ENCODE peak calls at places on chromosome 20, in five cellular contexts. B, L, V, C and Y are unnamed samples.
A peak's percentile ranks its signal among the peaks of the same experiment; 100 is the strongest.

GRCh38 chr20:42530855-42531674 is 658.6 kb downstream of the PTPRT start:
- DNase-seq in B (no peak), L (no peak), V (no peak), C (peak; percentile 35), Y (peak; percentile 54)

GRCh38 chr20:44616604-44616964 is 34.2 kb downstream of the PKIG start:
- DNase-seq in B (no peak), L (peak; percentile 46), V (no peak), C (no peak), Y (no peak)

GRCh38 chr20:41364236-41364855 is 2.3 kb downstream of the EMILIN3 start:
- DNase-seq in B (no peak), L (no peak), V (no peak), C (no peak), Y (no peak)

GRCh38 chr20:46999821-47000465 is 105.3 kb downstream of the EYA2 start:
- DNase-seq in B (no peak), L (no peak), V (no peak), C (no peak), Y (no peak)

GRCh38 chr20:13041574-13042457 is 33.0 kb downstream of the SPTLC3 start:
- DNase-seq in B (no peak), L (no peak), V (no peak), C (no peak), Y (no peak)

GRCh38 chr20:13563854-13564253 is 74.9 kb downstream of the TASP1 start:
- DNase-seq in B (no peak), L (no peak), V (no peak), C (no peak), Y (no peak)

GRCh38 chr20:7180261-7181045 is 413.0 kb downstream of the BMP2 start:
- DNase-seq in B (no peak), L (no peak), V (no peak), C (no peak), Y (no peak)

GRCh38 chr20:25087186-25087929 is 5.4 kb upstream of the VSX1 start:
- DNase-seq in B (no peak), L (no peak), V (no peak), C (no peak), Y (no peak)

GRCh38 chr20:62615750-62616251 is 26.5 kb upstream of the SLCO4A1 start:
- DNase-seq in B (no peak), L (no peak), V (no peak), C (no peak), Y (no peak)

GRCh38 chr20:17759449-17759848 is 59.7 kb downstream of the BANF2 start:
- DNase-seq in B (no peak), L (no peak), V (no peak), C (no peak), Y (no peak)

GRCh38 chr20:32877507-32877906 is 18.8 kb downstream of the EFCAB8 start:
- DNase-seq in B (no peak), L (no peak), V (no peak), C (no peak), Y (no peak)

GRCh38 chr20:19726126-19726525 is 31.9 kb upstream of the RIN2 start:
- DNase-seq in B (no peak), L (no peak), V (no peak), C (no peak), Y (no peak)

GRCh38 chr20:48463916-48464315 is 363.9 kb downstream of the PREX1 start:
- DNase-seq in B (no peak), L (no peak), V (no peak), C (no peak), Y (no peak)

GRCh38 chr20:15200139-15200538 is 862.7 kb upstream of the FLRT3 start:
- DNase-seq in B (no peak), L (no peak), V (no peak), C (no peak), Y (no peak)

GRCh38 chr20:41411458-41411857 is 44.8 kb upstream of the EMILIN3 start:
- DNase-seq in B (no peak), L (no peak), V (no peak), C (no peak), Y (no peak)

GRCh38 chr20:21521596-21522478 is 8.0 kb upstream of the NKX2-2 start:
- DNase-seq in B (no peak), L (no peak), V (peak; percentile 7), C (no peak), Y (peak; percentile 30)

GRCh38 chr20:7714549-7714948 is 225.7 kb downstream of the HAO1 start:
- DNase-seq in B (no peak), L (no peak), V (no peak), C (peak; percentile 72), Y (no peak)

GRCh38 chr20:58625585-58625984 is 25.5 kb upstream of the STX16 start:
- DNase-seq in B (no peak), L (no peak), V (no peak), C (no peak), Y (no peak)

GRCh38 chr20:37356961-37357371 is 11.0 kb downstream of the SRC start:
- DNase-seq in B (no peak), L (no peak), V (no peak), C (no peak), Y (peak; percentile 14)
- TF ChIP-seq POLR2AphosphoS5 in B (no peak), L (no peak), V (no peak), C (peak; percentile 1), Y (no peak)

GRCh38 chr20:50580016-50580747 is 70.0 kb downstream of the PTPN1 start:
- DNase-seq in B (no peak), L (peak; percentile 64), V (peak; percentile 46), C (peak; percentile 70), Y (peak; percentile 92)
- TF ChIP-seq POLR2AphosphoS5 in B (peak; percentile 47), L (peak; percentile 45), V (no peak), C (no peak), Y (no peak)

DNA sequence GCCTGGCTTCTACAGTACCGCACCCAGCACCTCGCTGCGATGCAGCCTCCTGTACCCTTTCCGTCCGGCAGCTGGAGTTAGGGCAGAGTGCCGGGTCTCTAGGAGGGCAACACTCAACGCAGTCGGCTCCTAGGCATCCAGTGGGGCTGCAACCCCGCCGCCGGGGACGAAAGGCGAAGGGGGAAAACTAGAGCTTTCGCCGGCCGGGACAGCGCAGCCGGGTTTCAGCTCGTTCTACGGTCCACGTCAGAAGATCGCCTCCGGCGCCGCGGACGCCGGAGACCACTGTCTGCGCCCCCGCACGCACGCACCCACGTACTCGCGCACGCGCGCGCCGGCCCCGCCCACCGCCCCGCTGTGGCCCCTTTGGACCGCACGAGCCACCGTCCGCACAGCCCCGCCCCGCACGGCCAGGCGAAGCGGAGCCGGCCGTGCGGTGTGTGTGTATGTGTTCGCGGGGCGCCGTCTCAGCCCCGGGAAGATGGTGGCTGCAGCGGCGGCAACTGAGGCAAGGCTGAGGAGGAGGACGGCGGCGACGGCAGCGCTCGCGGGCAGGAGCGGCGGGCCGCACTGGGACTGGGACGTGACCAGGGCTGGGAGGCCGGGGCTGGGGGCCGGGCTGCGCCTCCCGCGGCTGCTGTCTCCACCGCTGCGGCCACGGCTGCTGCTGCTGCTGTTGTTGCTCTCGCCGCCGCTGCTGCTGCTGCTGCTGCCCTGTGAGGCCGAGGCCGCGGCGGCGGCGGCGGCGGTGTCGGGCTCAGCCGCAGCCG is at the start of gene ATRN:
- DNase-seq in B (peak; percentile 92), L (peak; percentile 91), V (peak; percentile 73), C (peak; percentile 87), Y (peak; percentile 99)
- TF ChIP-seq POLR2AphosphoS5 in B (peak; percentile 89), L (peak; percentile 94), V (peak; percentile 29), C (peak; percentile 98), Y (peak; percentile 96)

GRCh38 chr20:3873507-3873906 is 15.7 kb upstream of the PANK2 start:
- DNase-seq in B (no peak), L (no peak), V (no peak), C (no peak), Y (no peak)

GRCh38 chr20:3874194-3874824 is 14.9 kb upstream of the PANK2 start:
- DNase-seq in B (no peak), L (no peak), V (no peak), C (no peak), Y (no peak)

GRCh38 chr20:3876676-3877075 is 12.5 kb upstream of the PANK2 start:
- DNase-seq in B (no peak), L (no peak), V (no peak), C (no peak), Y (no peak)

GRCh38 chr20:3871549-3872265 is 17.5 kb upstream of the PANK2 start:
- DNase-seq in B (no peak), L (no peak), V (no peak), C (peak; percentile 44), Y (no peak)

DNA sequence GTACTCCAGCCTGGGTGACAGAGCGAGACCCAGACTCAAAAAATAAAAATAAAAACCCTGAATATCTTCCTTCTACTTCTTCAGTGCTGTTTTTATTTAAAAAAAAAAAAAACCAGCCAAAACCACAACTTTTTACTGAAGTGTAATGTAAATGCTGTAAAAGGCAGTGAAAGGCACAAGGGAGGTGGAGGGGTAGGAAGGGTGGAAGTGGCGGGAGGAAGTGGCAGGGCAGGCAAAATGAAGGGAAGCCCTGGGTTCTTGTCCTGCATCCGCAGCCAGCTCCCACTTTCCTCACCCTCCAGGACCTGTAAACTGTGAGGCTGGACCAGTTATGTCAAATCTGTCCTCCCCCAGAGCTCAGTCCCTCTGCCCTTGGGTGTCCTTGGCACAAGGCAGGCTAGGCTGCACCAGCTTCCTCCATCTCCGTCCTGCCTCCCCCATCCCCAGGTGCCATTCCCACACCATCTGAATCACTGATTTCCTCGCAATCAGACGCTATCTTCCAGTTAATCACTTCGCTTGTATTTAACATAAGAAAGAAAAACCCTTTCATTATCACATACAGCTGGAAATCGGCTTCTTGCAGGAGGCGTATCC is 13.7 kb upstream of the PANK2 start:
- DNase-seq in B (no peak), L (no peak), V (no peak), C (no peak), Y (no peak)
- TF ChIP-seq POLR2AphosphoS5 in B (no peak), L (peak; percentile 26), V (no peak), C (peak; percentile 7), Y (no peak)

GRCh38 chr20:31602430-31602778 is 2.7 kb upstream of the ID1 start:
- DNase-seq in B (no peak), L (no peak), V (no peak), C (no peak), Y (no peak)

GRCh38 chr20:31604567-31605030 is 490 bp upstream of the ID1 start:
- DNase-seq in B (no peak), L (no peak), V (no peak), C (peak; percentile 48), Y (no peak)

GRCh38 chr20:31602779-31603441 is 2.2 kb upstream of the ID1 start:
- DNase-seq in B (no peak), L (peak; percentile 49), V (no peak), C (peak; percentile 66), Y (no peak)

GRCh38 chr20:31605031-31605901 is at the start of gene ID1:
- DNase-seq in B (peak; percentile 89), L (peak; percentile 95), V (peak; percentile 86), C (peak; percentile 99), Y (peak; percentile 92)

DNA sequence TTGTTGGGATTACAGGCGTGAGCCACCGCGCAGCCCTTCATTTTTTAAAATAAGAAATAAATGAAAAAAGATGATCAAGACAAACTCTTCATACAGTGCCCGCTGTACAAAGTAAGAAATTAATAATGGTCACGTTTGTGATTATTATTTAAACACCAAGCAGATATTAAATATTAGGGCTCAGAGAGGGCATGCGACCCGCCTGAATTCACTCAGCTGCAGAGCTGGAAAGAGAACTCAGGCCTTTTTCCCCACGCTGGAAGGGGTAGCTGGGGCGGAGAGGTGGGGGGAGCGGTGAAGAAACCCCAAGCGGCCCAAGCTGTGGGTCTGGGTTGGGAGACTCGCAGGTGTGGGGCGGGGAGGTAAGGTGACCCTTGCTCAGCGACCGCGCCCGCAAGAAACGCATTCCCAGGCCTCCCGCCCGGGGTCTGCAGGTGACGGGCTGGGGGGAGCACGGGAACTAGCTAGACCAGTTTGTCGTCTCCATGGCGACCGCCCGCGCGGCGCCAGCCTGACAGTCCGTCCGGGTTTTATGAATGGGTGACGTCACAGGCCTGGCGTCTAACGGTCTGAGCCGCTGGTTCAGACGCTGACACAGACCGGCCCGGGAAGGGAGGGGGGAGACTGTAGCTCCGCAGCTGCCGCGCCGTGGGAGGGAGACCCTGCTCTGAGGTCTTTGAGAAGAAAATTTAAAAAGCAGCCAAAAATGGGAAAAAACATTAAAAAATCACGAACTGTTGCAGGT is 1.1 kb upstream of the ID1 start:
- DNase-seq in B (peak; percentile 82), L (peak; percentile 96), V (peak; percentile 85), C (peak; percentile 100), Y (peak; percentile 90)
- TF ChIP-seq POLR2AphosphoS5 in B (no peak), L (peak; percentile 98), V (peak; percentile 59), C (peak; percentile 90), Y (peak; percentile 87)